ENCODE peak calls at places on chromosomes 11 and 22, in seven cellular contexts. P is RWPE2; B is hepatocyte; D is effector memory CD4-positive, alpha-beta T cell; E is HCT116; H is H9; O is CD8-positive, alpha-beta memory T cell. R is an unnamed sample.
A peak's percentile ranks its signal among the peaks of the same experiment; 100 is the strongest.

GRCh38 chr11:101127699-101128570 is 1.7 kb downstream of the PGR start:
- DNase-seq in P (peak; percentile 36), B (peak; percentile 19), D (no peak), E (no peak), H (peak; percentile 64), O (peak; percentile 23), R (no peak)

GRCh38 chr11:86891020-86891419 is 64.2 kb downstream of the FZD4 start:
- DNase-seq in P (no peak), B (no peak), D (no peak), E (no peak), H (no peak), O (no peak), R (no peak)

GRCh38 chr22:16866167-16866566 is 41.0 kb upstream of the XKR3 start:
- DNase-seq in P (no peak), B (no peak), D (no peak), E (no peak), H (no peak), O (no peak), R (no peak)

GRCh38 chr11:81869337-81870065 is 864.2 kb downstream of the FAM181B start:
- DNase-seq in P (no peak), B (no peak), D (peak; percentile 70), E (no peak), H (no peak), O (peak; percentile 94), R (peak; percentile 33)

GRCh38 chr11:13336246-13336873 is 58.8 kb downstream of the BMAL1 start:
- DNase-seq in P (no peak), B (no peak), D (no peak), E (no peak), H (no peak), O (no peak), R (no peak)

GRCh38 chr11:71548716-71549151 is 514 bp downstream of the KRTAP5-9 start:
- DNase-seq in P (no peak), B (no peak), D (no peak), E (no peak), H (no peak), O (no peak), R (no peak)

GRCh38 chr11:64287676-64288352 is 2.2 kb downstream of the GPR137 start:
- DNase-seq in P (peak; percentile 62), B (no peak), D (no peak), E (no peak), H (no peak), O (no peak), R (no peak)

GRCh38 chr11:118437046-118437735 is 899 bp downstream of the KMT2A start:
- DNase-seq in P (no peak), B (peak; percentile 70), D (peak; percentile 45), E (no peak), H (peak; percentile 56), O (peak; percentile 70), R (peak; percentile 43)

GRCh38 chr11:57072640-57073039 is 83.9 kb downstream of the OR5AK2 start:
- DNase-seq in P (no peak), B (peak; percentile 46), D (no peak), E (peak; percentile 2), H (no peak), O (no peak), R (no peak)

GRCh38 chr11:20131744-20132666 is 28.3 kb downstream of the DBX1 start:
- DNase-seq in P (no peak), B (peak; percentile 76), D (peak; percentile 4), E (no peak), H (peak; percentile 80), O (no peak), R (peak; percentile 12)

GRCh38 chr11:110433393-110434333 is 3.9 kb downstream of the FDX1 start:
- DNase-seq in P (no peak), B (no peak), D (no peak), E (no peak), H (no peak), O (no peak), R (no peak)

GRCh38 chr11:59601788-59602187 is 13.8 kb downstream of the OSBP start:
- DNase-seq in P (no peak), B (no peak), D (no peak), E (no peak), H (no peak), O (no peak), R (no peak)

GRCh38 chr22:49962751-49963646 is 2.4 kb downstream of the PIM3 start:
- DNase-seq in P (peak; percentile 68), B (peak; percentile 30), D (no peak), E (no peak), H (peak; percentile 26), O (peak; percentile 53), R (peak; percentile 9)

GRCh38 chr22:29626497-29627195 is 23.2 kb downstream of the NF2 start:
- DNase-seq in P (no peak), B (no peak), D (no peak), E (no peak), H (no peak), O (no peak), R (no peak)

GRCh38 chr11:14578551-14578956 is 58.4 kb upstream of the PSMA1 start:
- DNase-seq in P (no peak), B (peak; percentile 64), D (peak; percentile 59), E (no peak), H (no peak), O (peak; percentile 83), R (peak; percentile 45)

GRCh38 chr22:36510966-36511881 is 4.4 kb upstream of the FOXRED2 start:
- DNase-seq in P (no peak), B (peak; percentile 74), D (no peak), E (no peak), H (peak; percentile 71), O (no peak), R (no peak)

GRCh38 chr11:124310746-124311145 is 3.0 kb downstream of the OR8D1 start:
- DNase-seq in P (no peak), B (no peak), D (no peak), E (no peak), H (no peak), O (no peak), R (no peak)

GRCh38 chr11:12235945-12236743 is 125.8 kb downstream of the MICAL2 start:
- DNase-seq in P (no peak), B (peak; percentile 62), D (peak; percentile 10), E (peak; percentile 32), H (no peak), O (peak; percentile 78), R (peak; percentile 25)

GRCh38 chr11:109819410-109819809 is 273.8 kb upstream of the ZC3H12C start:
- DNase-seq in P (no peak), B (no peak), D (no peak), E (no peak), H (no peak), O (no peak), R (no peak)

GRCh38 chr11:72899238-72899637 is 85.0 kb downstream of the ATG16L2 start:
- DNase-seq in P (no peak), B (no peak), D (no peak), E (no peak), H (no peak), O (no peak), R (no peak)

GRCh38 chr11:126112547-126112946 is 49.9 kb upstream of the CDON start:
- DNase-seq in P (no peak), B (peak; percentile 80), D (no peak), E (no peak), H (no peak), O (no peak), R (no peak)

GRCh38 chr22:31611065-31611760 is 50.8 kb downstream of the PISD start:
- DNase-seq in P (peak; percentile 54), B (no peak), D (no peak), E (no peak), H (no peak), O (no peak), R (no peak)

GRCh38 chr11:14669499-14669898 is 25.9 kb downstream of the PDE3B start:
- DNase-seq in P (no peak), B (no peak), D (no peak), E (no peak), H (no peak), O (no peak), R (no peak)

GRCh38 chr22:50717709-50718351 is 20.2 kb upstream of the ACR start:
- DNase-seq in P (no peak), B (no peak), D (no peak), E (no peak), H (no peak), O (no peak), R (no peak)

GRCh38 chr11:78415338-78415737 is 2.3 kb downstream of the GAB2 start:
- DNase-seq in P (no peak), B (no peak), D (no peak), E (no peak), H (no peak), O (no peak), R (no peak)

GRCh38 chr11:50298182-50298988 is 265.7 kb downstream of the OR4C45 start:
- DNase-seq in P (no peak), B (no peak), D (no peak), E (no peak), H (no peak), O (no peak), R (no peak)
- H3K9me3 ChIP-seq in P (no peaks in the 10 kb centered on the region), B (no peaks in the 10 kb centered on the region), D (no peaks in the 10 kb centered on the region), E (no peaks in the 10 kb centered on the region), H (peaks cover 70% of the 10 kb centered on the region), O (no peaks in the 10 kb centered on the region), R (no peaks in the 10 kb centered on the region)

GRCh38 chr11:85431319-85431718 is 195.8 kb downstream of the DLG2 start:
- DNase-seq in P (no peak), B (no peak), D (no peak), E (no peak), H (no peak), O (no peak), R (no peak)
- H3K9me3 ChIP-seq in P (no peaks in the 10 kb centered on the region), B (no peaks in the 10 kb centered on the region), D (no peaks in the 10 kb centered on the region), E (no peaks in the 10 kb centered on the region), H (no peaks in the 10 kb centered on the region), O (no peaks in the 10 kb centered on the region), R (no peaks in the 10 kb centered on the region)

DNA sequence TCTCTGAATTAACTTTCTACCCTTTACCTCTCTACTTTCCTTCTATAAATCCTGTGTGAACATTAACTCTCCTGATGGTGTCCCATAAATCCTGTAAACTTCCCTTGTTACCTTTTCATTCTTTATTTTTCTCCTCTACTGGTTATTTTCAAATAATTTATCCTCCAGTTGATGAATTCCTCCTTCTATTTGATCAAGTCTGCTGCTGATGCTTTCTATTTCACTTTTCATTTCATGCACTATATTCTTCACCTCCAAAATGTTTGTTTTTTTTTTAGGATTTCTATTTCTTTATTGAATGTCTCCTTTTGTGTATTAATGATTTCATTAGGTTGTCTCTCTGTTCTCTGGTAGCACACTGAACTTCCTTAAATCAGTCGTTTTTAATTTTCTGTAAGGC is 68.6 kb downstream of the KCNQ1OT1 start:
- DNase-seq in P (no peak), B (no peak), D (no peak), E (no peak), H (no peak), O (no peak), R (no peak)
- H3K9me3 ChIP-seq in P (no peaks in the 10 kb centered on the region), B (peaks cover 49% of the 10 kb centered on the region), D (peaks cover 6% of the 10 kb centered on the region), E (no peaks in the 10 kb centered on the region), H (peaks cover 29% of the 10 kb centered on the region), O (peaks cover 12% of the 10 kb centered on the region), R (peaks cover 13% of the 10 kb centered on the region)

GRCh38 chr11:133656100-133656635 is 123.9 kb upstream of the OPCML start:
- DNase-seq in P (no peak), B (no peak), D (no peak), E (no peak), H (no peak), O (no peak), R (no peak)
- H3K9me3 ChIP-seq in P (no peaks in the 10 kb centered on the region), B (no peaks in the 10 kb centered on the region), D (no peaks in the 10 kb centered on the region), E (no peaks in the 10 kb centered on the region), H (no peaks in the 10 kb centered on the region), O (no peaks in the 10 kb centered on the region), R (no peaks in the 10 kb centered on the region)

GRCh38 chr11:69862331-69862761 is 43.1 kb upstream of the FGF3 start:
- DNase-seq in P (no peak), B (no peak), D (no peak), E (no peak), H (no peak), O (no peak), R (no peak)
- H3K9me3 ChIP-seq in P (no peaks in the 10 kb centered on the region), B (no peaks in the 10 kb centered on the region), D (no peaks in the 10 kb centered on the region), E (no peaks in the 10 kb centered on the region), H (no peaks in the 10 kb centered on the region), O (no peaks in the 10 kb centered on the region), R (no peaks in the 10 kb centered on the region)